ENCODE peak calls at places on chromosome 9, in eight cellular contexts. X is CD4-positive, alpha-beta memory T cell; F is T-helper 9 cell; G is WTC11; W is fibroblast of gingiva; Q is T-helper 1 cell; R is NCI-H1092; J is psoas muscle. U is an unnamed sample.

GRCh38 chr9:120580591-120580896 is 577 bp upstream of the CDK5RAP2 start:
- DNase-seq in W (no peak), J (no peak), Q (no peak), X (no peak), F (no peak), G (no peak), R (no peak), U (no peak)

GRCh38 chr9:77927265-77927664 is 104.3 kb downstream of the GNAQ start:
- DNase-seq in X (no peak), G (no peak), R (no peak), Q (no peak), J (no peak), W (peak; percentile 71), F (no peak), U (no peak)

GRCh38 chr9:20558609-20559016 is 63.7 kb downstream of the MLLT3 start:
- DNase-seq in X (no peak), W (peak; percentile 90), J (no peak), G (no peak), R (no peak), F (no peak), Q (no peak), U (no peak)

GRCh38 chr9:123339666-123340414 is 16.2 kb upstream of the CRB2 start:
- DNase-seq in F (peak; percentile 11), R (no peak), Q (no peak), J (no peak), W (no peak), X (peak; percentile 22), G (no peak), U (no peak)

GRCh38 chr9:35806101-35806500 is 6.0 kb downstream of the SPAG8 start:
- DNase-seq in X (no peak), R (no peak), F (no peak), J (no peak), W (no peak), Q (no peak), G (no peak), U (no peak)

GRCh38 chr9:38043931-38044623 is 24.9 kb downstream of the SHB start:
- DNase-seq in R (no peak), F (no peak), X (no peak), W (no peak), Q (no peak), J (no peak), G (no peak), U (no peak)

GRCh38 chr9:131046581-131047202 is 37.7 kb downstream of the LAMC3 start:
- DNase-seq in J (peak; percentile 67), R (peak; percentile 46), X (peak; percentile 60), W (peak; percentile 42), F (peak; percentile 55), Q (no peak), G (peak; percentile 83), U (peak; percentile 12)

GRCh38 chr9:112890106-112891081 is at the start of gene SLC46A2:
- DNase-seq in W (no peak), R (no peak), G (peak; percentile 45), Q (no peak), J (peak; percentile 27), X (no peak), F (no peak), U (no peak)

GRCh38 chr9:116953271-116953670 is 266.2 kb downstream of the TRIM32 start:
- DNase-seq in W (no peak), X (no peak), R (no peak), F (no peak), G (no peak), Q (no peak), J (no peak), U (no peak)